ENCODE peak calls at places on chromosome 12, in seven cellular contexts. E is fibroblast of villous mesenchyme, Q is GM13976, R is neural crest cell, U is mucosa of descending colon, K is endothelial cell, Z is B cell. P is an unnamed sample.

GRCh38 chr12:112308652-112309051 is 73.6 kb downstream of the HECTD4 start:
- DNase-seq in Z (no peak), R (no peak), K (no peak), U (no peak), Q (no peak), E (no peak), P (no peak)

GRCh38 chr12:131140069-131140435 is 186.3 kb downstream of the ADGRD1 start:
- DNase-seq in U (no peak), Q (no peak), Z (no peak), E (no peak), K (no peak), R (no peak), P (no peak)

GRCh38 chr12:100675432-100675831 is 101.9 kb downstream of the GAS2L3 start:
- DNase-seq in K (no peak), R (no peak), U (no peak), E (peak), Z (no peak), Q (no peak), P (peak)

GRCh38 chr12:55743131-55743921 is 404 bp downstream of the GDF11 start:
- DNase-seq in Q (peak), U (peak), R (no peak), Z (peak), E (peak), K (peak), P (peak)

GRCh38 chr12:88591343-88591742 is 11.1 kb upstream of the KITLG start:
- DNase-seq in E (peak), Z (no peak), R (no peak), U (no peak), K (no peak), Q (no peak), P (no peak)

GRCh38 chr12:131011165-131012079 is 57.7 kb downstream of the ADGRD1 start:
- DNase-seq in R (no peak), Q (no peak), U (no peak), Z (no peak), E (no peak), K (no peak), P (no peak)

GRCh38 chr12:57543666-57544065 is 3.3 kb downstream of the DCTN2 start:
- DNase-seq in K (no peak), Z (no peak), R (no peak), Q (no peak), U (no peak), E (no peak), P (no peak)

GRCh38 chr12:66695130-66695529 is 16.3 kb upstream of the GRIP1 start:
- DNase-seq in Q (no peak), K (no peak), E (no peak), Z (no peak), U (no peak), R (no peak), P (no peak)

GRCh38 chr12:118357327-118358007 is 15.2 kb downstream of the TAOK3 start:
- DNase-seq in Z (peak), U (no peak), Q (peak), E (no peak), K (no peak), R (no peak), P (no peak)

GRCh38 chr12:49094104-49094948 is at the start of gene DHH:
- DNase-seq in R (peak), U (peak), Q (peak), K (peak), E (no peak), Z (peak), P (no peak)

GRCh38 chr12:83031301-83031700 is 344.6 kb downstream of the TMTC2 start:
- DNase-seq in E (peak), K (no peak), Q (no peak), Z (no peak), R (no peak), U (no peak), P (no peak)

GRCh38 chr12:79547044-79547734 is 143.6 kb downstream of the PAWR start:
- DNase-seq in Q (no peak), Z (no peak), U (no peak), K (peak), E (peak), R (no peak), P (no peak)

GRCh38 chr12:75439048-75439447 is 41.5 kb upstream of the GLIPR1 start:
- DNase-seq in U (no peak), R (no peak), Q (no peak), E (no peak), Z (no peak), K (no peak), P (no peak)

GRCh38 chr12:75438052-75438754 is 42.4 kb upstream of the GLIPR1 start:
- DNase-seq in Q (no peak), Z (no peak), K (no peak), E (no peak), U (no peak), R (no peak), P (no peak)

GRCh38 chr12:75439930-75440329 is 40.6 kb upstream of the GLIPR1 start:
- DNase-seq in Q (no peak), U (no peak), K (no peak), E (no peak), Z (no peak), R (no peak), P (no peak)

GRCh38 chr12:75437564-75437963 is 43.0 kb upstream of the GLIPR1 start:
- DNase-seq in Z (peak), Q (peak), U (no peak), E (peak), K (no peak), R (no peak), P (no peak)
- TF ChIP-seq CTCF in Z (peak), Q (no peak), U (no peak), E (peak), K (no peak), R (no peak), P (no peak)

GRCh38 chr12:77996670-77997069 is 166.0 kb downstream of the NAV3 start:
- DNase-seq in U (no peak), Q (no peak), E (no peak), Z (no peak), K (no peak), R (no peak), P (no peak)
- TF ChIP-seq CTCF in U (no peak), Q (no peak), E (no peak), Z (no peak), K (no peak), R (no peak), P (no peak)

DNA sequence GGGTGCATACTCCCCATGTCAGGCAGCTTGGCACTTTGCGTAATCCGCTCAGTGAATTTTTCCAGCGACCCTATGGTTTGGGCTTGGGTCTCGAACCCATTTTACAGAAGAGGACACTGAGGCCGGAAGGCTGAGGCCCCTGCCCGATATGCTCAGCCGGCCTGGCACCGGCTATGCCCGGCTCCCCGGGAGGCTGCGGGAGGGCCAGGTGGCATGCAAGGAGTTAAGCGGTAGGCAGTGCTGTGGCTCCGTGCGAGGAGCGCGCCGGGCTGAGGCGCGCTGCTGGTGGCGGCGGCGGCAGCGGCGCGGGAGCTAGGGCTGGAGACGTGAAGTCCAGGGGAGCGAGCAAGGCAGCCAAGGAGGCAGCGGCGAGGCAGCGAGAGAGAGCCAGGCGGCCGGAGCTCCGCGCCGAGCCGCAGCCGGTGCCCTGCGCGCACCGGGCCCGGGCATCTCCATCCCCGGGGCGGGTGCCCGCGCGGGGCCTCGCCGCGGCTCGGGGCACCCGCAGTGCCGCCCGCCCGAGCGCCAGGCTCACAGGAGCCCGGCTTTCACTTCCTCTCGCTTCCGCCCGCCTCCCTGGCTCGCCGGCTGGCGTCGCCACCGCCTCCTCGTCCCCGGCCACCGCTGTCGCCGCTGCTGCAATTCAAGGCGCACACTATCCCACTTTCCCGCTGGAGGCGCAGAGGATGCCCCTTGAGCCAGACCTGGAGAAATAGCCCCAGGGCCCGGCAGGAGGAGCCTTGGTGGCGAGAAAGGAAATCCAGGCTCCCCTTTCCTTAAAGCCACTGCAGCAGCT is at the start of gene WSCD2:
- DNase-seq in Q (no peak), E (peak), K (peak), U (no peak), Z (peak), R (peak), P (peak)
- TF ChIP-seq CTCF in Q (no peak), E (no peak), K (no peak), U (no peak), Z (no peak), R (peak), P (no peak)

GRCh38 chr12:121792607-121793500 is 634 bp downstream of the RHOF start:
- DNase-seq in R (no peak), K (no peak), U (peak), Z (peak), Q (peak), E (no peak), P (no peak)
- TF ChIP-seq CTCF in R (no peak), K (no peak), U (no peak), Z (no peak), Q (no peak), E (no peak), P (no peak)

GRCh38 chr12:109720856-109721189 is 7.2 kb downstream of the FAM222A start:
- DNase-seq in K (no peak), Q (no peak), U (no peak), R (no peak), Z (no peak), E (no peak), P (no peak)

GRCh38 chr12:109718390-109718789 is 4.8 kb downstream of the FAM222A start:
- DNase-seq in E (no peak), Q (no peak), K (no peak), U (no peak), R (peak), Z (no peak), P (no peak)

GRCh38 chr12:109717390-109718357 is 4.0 kb downstream of the FAM222A start:
- DNase-seq in E (no peak), Z (no peak), R (no peak), U (no peak), Q (no peak), K (no peak), P (no peak)

GRCh38 chr12:109720152-109720855 is 6.7 kb downstream of the FAM222A start:
- DNase-seq in U (no peak), E (no peak), K (no peak), R (peak), Q (no peak), Z (no peak), P (no peak)

DNA sequence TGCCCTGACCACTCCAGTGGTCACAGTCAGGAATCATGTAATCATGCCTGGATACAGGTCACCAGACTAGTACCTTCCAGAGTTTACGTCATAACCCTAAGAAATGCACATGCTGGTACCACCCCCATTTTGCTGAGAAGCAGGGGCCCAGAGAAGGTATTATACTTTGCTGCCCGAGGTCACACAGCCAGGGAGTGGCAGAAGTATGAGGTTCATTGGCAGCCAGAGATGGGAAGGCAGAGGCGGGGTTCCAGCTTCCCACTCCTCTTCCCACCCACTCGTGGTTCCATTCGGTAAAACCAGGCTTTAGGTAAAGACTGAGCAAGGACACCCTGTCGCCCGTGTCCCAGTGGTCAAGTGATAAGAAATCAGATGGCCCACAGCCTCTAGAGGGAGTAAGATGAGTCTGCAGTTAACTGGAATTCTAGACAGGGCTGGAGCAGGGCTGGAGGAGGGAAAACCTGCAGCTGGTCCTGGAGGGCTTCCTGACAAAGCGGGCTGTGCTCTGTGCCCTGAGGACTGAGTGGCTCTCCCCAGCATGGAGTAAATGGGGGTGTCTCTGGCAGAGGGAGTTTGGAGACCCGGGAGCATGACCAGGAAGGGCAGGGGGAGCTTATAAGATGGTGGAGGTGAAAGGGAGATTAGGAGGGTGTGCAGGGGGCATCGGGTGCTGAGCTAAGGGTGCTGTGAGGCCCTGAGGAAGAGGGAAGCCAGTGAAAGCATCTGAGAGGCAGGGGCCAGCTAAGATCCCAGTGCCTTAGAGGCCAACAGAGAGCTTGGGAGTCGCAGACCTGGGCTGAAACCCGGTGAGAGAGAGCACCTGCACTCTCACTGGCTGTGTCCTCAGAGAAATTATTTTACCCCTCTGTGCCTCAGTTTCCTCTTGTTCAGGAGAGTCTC is 5.7 kb downstream of the FAM222A start:
- DNase-seq in K (peak), Z (no peak), E (no peak), Q (no peak), R (peak), U (no peak), P (no peak)
- TF ChIP-seq CTCF in K (no peak), Z (no peak), E (peak), Q (no peak), R (peak), U (no peak), P (no peak)

GRCh38 chr12:12726543-12727093 is 9.4 kb downstream of the CDKN1B start:
- DNase-seq in R (no peak), E (peak), K (no peak), Q (no peak), Z (no peak), U (no peak), P (no peak)

GRCh38 chr12:12725956-12726542 is 8.9 kb downstream of the CDKN1B start:
- DNase-seq in E (no peak), K (no peak), U (no peak), Z (no peak), R (no peak), Q (no peak), P (no peak)

GRCh38 chr12:12723681-12724420 is 6.7 kb downstream of the CDKN1B start:
- DNase-seq in R (peak), Z (peak), U (peak), K (peak), Q (no peak), E (peak), P (no peak)

GRCh38 chr12:12724421-12725085 is 7.4 kb downstream of the CDKN1B start:
- DNase-seq in Z (no peak), K (no peak), E (peak), R (no peak), U (no peak), Q (no peak), P (no peak)

GRCh38 chr12:12725086-12725955 is 8.2 kb downstream of the CDKN1B start:
- DNase-seq in R (peak), K (peak), Z (peak), E (peak), Q (peak), U (peak), P (peak)
- TF ChIP-seq CTCF in R (no peak), K (no peak), Z (no peak), E (no peak), Q (no peak), U (no peak), P (no peak)

DNA sequence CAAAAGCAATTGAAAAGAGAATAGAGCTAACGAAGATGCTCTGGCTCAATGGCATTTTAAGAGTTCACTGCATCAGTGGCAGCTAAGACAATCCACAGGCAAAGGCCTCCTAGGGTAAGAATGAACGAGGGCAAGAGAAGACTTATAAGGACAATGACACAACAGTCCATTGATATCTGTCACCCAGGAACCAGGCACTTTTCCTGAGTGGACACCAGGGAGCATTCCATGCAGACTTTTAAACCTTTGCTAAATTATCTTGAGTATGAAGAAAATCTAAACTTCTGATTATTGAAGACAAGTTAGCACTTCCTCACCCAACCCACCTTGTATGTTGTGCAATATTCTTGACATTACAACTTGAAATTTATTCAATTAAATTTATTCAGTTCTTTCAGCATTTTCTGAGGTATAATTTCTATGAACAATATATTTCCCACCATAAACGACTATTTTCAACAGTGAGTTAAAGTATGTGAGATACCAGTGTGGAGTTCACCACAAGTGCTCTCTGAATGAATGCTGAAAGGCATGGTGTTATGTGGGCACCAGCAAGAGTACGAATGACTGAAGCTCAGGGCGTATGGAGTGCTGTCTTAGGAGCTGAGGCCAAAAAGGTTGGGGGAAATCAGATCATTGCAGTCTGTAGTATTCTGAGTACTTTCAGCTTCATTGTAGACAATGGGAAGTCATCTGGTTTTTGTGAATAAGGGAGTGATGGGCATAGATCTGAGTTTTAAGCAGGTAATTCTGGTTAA is 124.3 kb upstream of the LMNTD1 start:
- DNase-seq in K (no peak), Q (no peak), E (peak), U (no peak), R (no peak), Z (no peak), P (no peak)
- TF ChIP-seq CTCF in K (no peak), Q (no peak), E (peak), U (no peak), R (no peak), Z (no peak), P (no peak)

GRCh38 chr12:203074-203461 is 10.9 kb downstream of the SLC6A12 start:
- DNase-seq in K (no peak), Z (no peak), U (no peak), Q (no peak), R (no peak), E (no peak), P (no peak)

GRCh38 chr12:202081-202731 is 11.8 kb downstream of the SLC6A12 start:
- DNase-seq in K (no peak), U (no peak), R (no peak), E (no peak), Q (no peak), Z (no peak), P (no peak)

GRCh38 chr12:205026-205425 is 8.9 kb downstream of the SLC6A12 start:
- DNase-seq in E (no peak), U (no peak), Q (no peak), Z (no peak), K (no peak), R (no peak), P (no peak)

GRCh38 chr12:204261-204678 is 9.7 kb downstream of the SLC6A12 start:
- DNase-seq in Q (no peak), Z (no peak), R (no peak), U (no peak), E (no peak), K (no peak), P (no peak)

GRCh38 chr12:203462-204260 is 10.3 kb downstream of the SLC6A12 start:
- DNase-seq in Q (no peak), R (peak), Z (no peak), K (peak), U (no peak), E (no peak), P (no peak)
- TF ChIP-seq CTCF in Q (no peak), R (peak), Z (no peak), K (no peak), U (no peak), E (no peak), P (no peak)

GRCh38 chr12:103840881-103841689 is at the start of gene NT5DC3:
- DNase-seq in Q (peak), U (peak), E (peak), K (peak), Z (peak), R (peak), P (peak)
- TF ChIP-seq CTCF in Q (no peak), U (no peak), E (no peak), K (no peak), Z (no peak), R (no peak), P (no peak)